ENCODE peak calls at places on chromosomes 12 and 14, in five cellular contexts. O, V, I, W and E are unnamed samples.

GRCh38 chr12:4787965-4788364 is 67.8 kb downstream of the GALNT8 start:
- DNase-seq in I (no peak), O (no peak), W (no peak), V (no peak), E (no peak)

GRCh38 chr14:94330432-94330831 is 7.3 kb upstream of the SERPINA6 start:
- DNase-seq in O (no peak), V (no peak), W (no peak), I (no peak), E (no peak)

GRCh38 chr12:132100306-132101065 is 43.6 kb downstream of the DDX51 start:
- DNase-seq in V (no peak), I (no peak), O (no peak), W (no peak), E (no peak)

GRCh38 chr14:96051642-96052540 is 12.7 kb downstream of the C14orf132 start:
- DNase-seq in W (no peak), I (no peak), O (peak), V (peak), E (no peak)

GRCh38 chr12:95995238-95996031 is 709 bp downstream of the HAL start:
- DNase-seq in W (no peak), I (no peak), V (no peak), O (no peak), E (no peak)

GRCh38 chr12:124863409-124864325 is at the start of gene SCARB1:
- DNase-seq in W (peak), I (peak), V (peak), O (peak), E (peak)

GRCh38 chr14:96176811-96177211 is 27.8 kb upstream of the BDKRB2 start:
- DNase-seq in V (no peak), O (no peak), I (no peak), W (no peak), E (no peak)

GRCh38 chr12:132557969-132558856 is 52.2 kb downstream of the LRCOL1 start:
- DNase-seq in I (no peak), W (no peak), V (no peak), O (peak), E (no peak)

GRCh38 chr12:124279846-124280360 is 15.0 kb upstream of the RFLNA start:
- DNase-seq in O (no peak), I (no peak), W (no peak), V (no peak), E (no peak)

GRCh38 chr12:15664491-15664890 is 124.7 kb downstream of the EPS8 start:
- DNase-seq in O (no peak), W (no peak), V (no peak), I (no peak), E (no peak)

GRCh38 chr12:15662983-15663659 is 126.1 kb downstream of the EPS8 start:
- DNase-seq in V (no peak), W (peak), O (no peak), I (no peak), E (no peak)

DNA sequence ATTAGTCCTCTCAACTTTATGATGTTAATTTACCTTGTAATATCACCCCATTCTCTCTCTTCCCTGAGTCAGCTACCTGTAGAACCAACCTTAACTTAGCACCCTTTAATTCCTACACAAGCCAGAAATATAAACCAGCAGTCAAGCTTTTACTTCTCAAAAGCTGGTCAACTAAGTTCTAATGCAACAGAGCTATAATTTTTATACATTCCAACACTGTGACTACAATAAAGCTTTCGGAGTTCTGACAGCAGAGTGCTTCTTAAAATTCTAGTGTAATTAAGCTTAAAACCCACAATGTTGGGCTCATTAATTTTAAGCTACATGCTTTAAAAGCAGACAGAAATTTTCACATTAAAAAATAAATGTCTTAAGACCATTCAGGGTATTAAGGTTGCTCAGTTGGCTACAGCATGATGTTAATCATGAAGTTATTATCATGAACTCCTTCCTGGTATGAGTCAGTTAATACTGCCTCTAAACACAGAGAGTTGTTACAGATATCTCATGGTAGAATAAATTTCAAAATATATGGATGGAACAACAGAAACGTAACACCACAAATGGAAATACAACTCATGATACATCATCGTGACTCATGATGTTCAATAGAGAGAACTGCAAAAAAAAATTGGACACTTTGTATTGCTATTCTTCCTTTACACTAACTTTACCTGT is 126.7 kb downstream of the EPS8 start:
- DNase-seq in I (no peak), W (no peak), V (no peak), O (no peak), E (no peak)
- TF ChIP-seq TAF1 in I (no peak), W (no peak), V (no peak), O (no peak), E (no peak)

GRCh38 chr14:104688755-104689619 is at the start of gene INF2:
- DNase-seq in I (peak), V (peak), O (peak), W (peak), E (peak)

GRCh38 chr14:104688505-104688754 is 988 bp upstream of the INF2 start:
- DNase-seq in I (no peak), V (no peak), W (no peak), O (no peak), E (no peak)

GRCh38 chr14:104690266-104690711 is 871 bp downstream of the INF2 start:
- DNase-seq in V (no peak), I (no peak), W (no peak), O (no peak), E (no peak)

GRCh38 chr14:104690861-104691455 is 1.5 kb downstream of the INF2 start:
- DNase-seq in O (no peak), I (no peak), W (no peak), V (no peak), E (no peak)

GRCh38 chr14:104689620-104690265 is 325 bp downstream of the INF2 start:
- DNase-seq in V (no peak), W (peak), O (no peak), I (no peak), E (no peak)
- TF ChIP-seq TAF1 in V (no peak), W (no peak), O (no peak), I (no peak), E (no peak)

GRCh38 chr14:36655963-36656768 is 5.5 kb upstream of the PAX9 start:
- DNase-seq in W (peak), V (no peak), O (peak), I (no peak), E (no peak)
- TF ChIP-seq TAF1 in W (no peak), V (no peak), O (no peak), I (no peak), E (no peak)

GRCh38 chr12:64998327-64999156 is 122.6 kb downstream of the WIF1 start:
- DNase-seq in W (no peak), V (no peak), I (no peak), O (peak), E (no peak)

GRCh38 chr12:64999157-64999425 is 122.0 kb downstream of the WIF1 start:
- DNase-seq in O (no peak), W (no peak), I (no peak), V (no peak), E (no peak)

GRCh38 chr12:65005716-65006115 is 115.4 kb downstream of the WIF1 start:
- DNase-seq in W (no peak), I (no peak), O (no peak), V (no peak), E (no peak)

DNA sequence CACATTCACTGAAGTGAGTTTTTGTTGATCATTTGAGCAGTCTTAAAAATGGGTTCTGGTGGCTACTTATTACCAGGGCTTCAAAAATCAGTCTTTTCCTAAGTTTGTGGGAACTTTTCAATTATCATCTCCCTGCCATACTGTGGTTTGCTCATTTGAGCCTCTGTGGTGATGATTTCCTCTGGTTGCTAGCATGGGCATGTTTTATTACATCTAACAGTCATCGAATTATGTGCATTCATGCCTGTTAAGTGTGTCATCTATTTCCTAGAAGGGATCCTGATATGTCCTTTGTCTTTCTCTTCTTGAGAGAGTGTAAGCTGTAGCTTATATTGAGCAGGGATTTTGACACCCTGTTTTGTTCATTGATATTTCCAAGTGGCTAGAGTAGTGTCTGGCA is 116.8 kb downstream of the WIF1 start:
- DNase-seq in W (no peak), V (no peak), O (no peak), I (no peak), E (no peak)
- TF ChIP-seq TAF1 in W (no peak), V (no peak), O (no peak), I (no peak), E (no peak)

GRCh38 chr14:92520701-92521415 is 7.3 kb downstream of the RIN3 start:
- DNase-seq in I (no peak), O (no peak), V (no peak), W (no peak), E (no peak)

GRCh38 chr14:92517761-92518160 is 4.2 kb downstream of the RIN3 start:
- DNase-seq in O (no peak), V (no peak), I (no peak), W (no peak), E (no peak)

GRCh38 chr14:92520102-92520651 is 6.6 kb downstream of the RIN3 start:
- DNase-seq in O (no peak), V (no peak), I (no peak), W (no peak), E (no peak)

GRCh38 chr14:92516966-92517350 is 3.4 kb downstream of the RIN3 start:
- DNase-seq in V (no peak), O (no peak), W (no peak), I (no peak), E (no peak)

GRCh38 chr14:92519246-92520101 is 5.9 kb downstream of the RIN3 start:
- DNase-seq in O (no peak), V (no peak), I (no peak), W (no peak), E (no peak)
- TF ChIP-seq TAF1 in O (no peak), V (no peak), I (no peak), W (no peak), E (no peak)

GRCh38 chr12:109542014-109542413 is 31.3 kb downstream of the MMAB start:
- DNase-seq in I (no peak), O (no peak), V (no peak), W (no peak), E (no peak)

GRCh38 chr12:109542876-109543275 is 30.4 kb downstream of the MMAB start:
- DNase-seq in I (no peak), W (no peak), O (no peak), V (no peak), E (no peak)

GRCh38 chr12:109540526-109541411 is 32.5 kb downstream of the MMAB start:
- DNase-seq in I (no peak), V (no peak), O (peak), W (peak), E (no peak)

GRCh38 chr12:109539508-109539907 is 33.8 kb downstream of the MMAB start:
- DNase-seq in V (no peak), I (no peak), O (no peak), W (no peak), E (no peak)

DNA sequence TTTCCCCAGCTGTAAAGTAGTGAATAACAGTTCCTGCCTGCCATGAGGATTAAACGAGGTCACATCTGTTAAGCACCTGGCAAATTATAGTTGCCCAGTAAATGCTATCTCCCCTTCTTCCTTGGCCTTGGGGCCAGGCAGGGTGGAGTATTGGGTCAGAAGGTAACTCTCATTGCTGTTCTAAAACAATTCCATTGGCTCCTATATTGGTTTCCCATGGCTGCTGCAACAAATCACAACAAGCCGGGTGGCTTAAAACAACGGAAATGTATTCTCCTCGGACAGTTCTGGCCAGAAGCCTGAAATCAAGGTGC is 31.9 kb downstream of the MMAB start:
- DNase-seq in W (peak), O (no peak), I (no peak), V (no peak), E (no peak)
- TF ChIP-seq TAF1 in W (no peak), O (no peak), I (no peak), V (no peak), E (no peak)

DNA sequence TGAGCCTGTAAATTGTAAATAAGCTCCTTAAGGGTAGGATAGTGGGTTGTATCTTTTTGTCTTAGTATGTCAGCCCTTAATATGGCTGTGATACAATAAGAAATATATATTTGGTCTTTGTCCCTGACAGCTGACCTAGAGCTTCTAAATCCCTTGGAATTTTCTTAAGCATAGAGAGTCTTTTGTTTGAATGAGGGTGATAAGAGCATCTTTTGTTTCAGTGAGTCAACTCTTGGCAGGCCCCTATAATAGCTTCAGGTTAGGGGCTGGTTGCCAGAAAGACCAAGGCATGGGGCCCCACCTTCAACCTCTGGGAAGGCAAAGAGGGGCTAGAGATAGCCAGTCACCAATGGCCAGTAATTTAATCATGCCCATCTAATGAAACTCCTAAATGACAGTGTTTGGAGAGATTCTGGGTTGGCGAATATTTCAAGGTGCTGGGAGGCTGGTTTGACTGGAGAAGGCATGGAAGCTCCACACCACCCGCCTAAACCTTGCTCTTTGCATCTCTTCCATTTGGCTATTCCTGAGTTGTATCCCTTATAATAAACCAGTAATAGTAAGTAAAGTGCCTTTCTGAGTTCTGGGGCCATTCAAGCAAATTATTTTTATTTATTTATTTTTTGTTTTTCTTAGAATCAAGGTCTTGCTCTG is 10.5 kb downstream of the PALS1 start:
- DNase-seq in V (no peak), O (no peak), I (no peak), W (no peak), E (no peak)
- TF ChIP-seq TAF1 in V (no peak), O (no peak), I (no peak), W (no peak), E (no peak)

GRCh38 chr12:47033081-47033480 is 46.3 kb upstream of the PCED1B start:
- DNase-seq in I (no peak), V (no peak), O (no peak), W (no peak), E (no peak)
- TF ChIP-seq TAF1 in I (no peak), V (no peak), O (no peak), W (no peak), E (no peak)

GRCh38 chr12:25689996-25690501 is 137.0 kb upstream of the LMNTD1 start:
- DNase-seq in V (no peak), W (peak), O (no peak), I (no peak), E (no peak)
- TF ChIP-seq TAF1 in V (no peak), W (no peak), O (no peak), I (no peak), E (no peak)